ENCODE peak calls at places on chromosomes 11 and 22, in seven cellular contexts. P is AG04450, E is prostate gland, U is left ventricle myocardium inferior, R is heart left ventricle, X is H1, T is mammary epithelial cell. N is an unnamed sample. For H3K9me3, the result is how much of the 10 kb centered on the place peaks cover.

GRCh38 chr22:19571207-19571795 is 47.1 kb upstream of the CLDN5 start:
- DNase-seq in X (no peak), E (no peak), U (no peak), P (peak), T (no peak), R (no peak), N (no peak)

GRCh38 chr22:27730649-27731433 is 70.7 kb downstream of the MN1 start:
- DNase-seq in P (no peak), U (no peak), R (no peak), E (no peak), T (no peak), X (no peak), N (peak)

GRCh38 chr11:19705936-19706335 is 6.7 kb upstream of the NAV2 start:
- DNase-seq in X (no peak), U (no peak), E (no peak), T (no peak), R (no peak), P (no peak), N (no peak)

GRCh38 chr11:75032550-75032935 is 43.8 kb downstream of the NEU3 start:
- DNase-seq in T (no peak), P (no peak), E (no peak), R (no peak), U (no peak), X (no peak), N (no peak)

GRCh38 chr22:46107089-46107664 is 43.1 kb upstream of the PPARA start:
- DNase-seq in T (peak), X (no peak), P (no peak), R (peak), E (peak), U (no peak), N (peak)

GRCh38 chr11:72629266-72629665 is 45.0 kb downstream of the PDE2A start:
- DNase-seq in U (peak), T (no peak), P (no peak), R (peak), E (peak), X (no peak), N (no peak)

GRCh38 chr11:77642228-77642627 is 4.6 kb upstream of the CLNS1A start:
- DNase-seq in P (no peak), R (no peak), T (no peak), U (no peak), X (no peak), E (no peak), N (no peak)

GRCh38 chr11:15119826-15120225 is 5.1 kb downstream of the INSC start:
- DNase-seq in T (peak), X (no peak), E (no peak), R (no peak), P (no peak), U (no peak), N (no peak)

GRCh38 chr11:125923012-125923579 is 18.8 kb downstream of the DDX25 start:
- DNase-seq in R (peak), T (peak), E (peak), U (peak), P (peak), X (peak), N (peak)

GRCh38 chr11:72333657-72334056 is 89.7 kb upstream of the PHOX2A start:
- DNase-seq in X (peak), R (no peak), P (no peak), U (no peak), T (no peak), E (no peak), N (no peak)

GRCh38 chr11:304915-305833 is 2.4 kb upstream of the IFITM2 start:
- DNase-seq in X (no peak), P (peak), R (peak), T (peak), U (peak), E (peak), N (peak)

GRCh38 chr11:47768090-47768620 is 1.0 kb upstream of the FNBP4 start:
- DNase-seq in T (peak), E (peak), R (peak), U (peak), X (no peak), P (no peak), N (peak)

GRCh38 chr11:10657308-10658271 is 36.0 kb downstream of the IRAG1 start:
- DNase-seq in R (peak), X (no peak), U (no peak), E (no peak), P (peak), T (peak), N (no peak)

GRCh38 chr11:129611661-129612566 is 203.7 kb upstream of the TMEM45B start:
- DNase-seq in U (no peak), T (peak), P (no peak), X (no peak), R (no peak), E (peak), N (no peak)

GRCh38 chr11:125671561-125671960 is 9.1 kb downstream of the ACRV1 start:
- DNase-seq in T (no peak), R (no peak), X (no peak), E (no peak), P (no peak), U (no peak), N (no peak)

GRCh38 chr22:45164217-45165123 is 745 bp downstream of the NUP50 start:
- DNase-seq in T (peak), U (peak), R (peak), E (no peak), X (no peak), P (no peak), N (peak)

GRCh38 chr11:78586452-78587046 is 11.9 kb upstream of the NARS2 start:
- DNase-seq in X (no peak), T (no peak), U (no peak), E (no peak), P (no peak), R (no peak), N (no peak)

GRCh38 chr11:8765294-8765693 is 82.7 kb downstream of the RPL27A start:
- DNase-seq in X (no peak), R (no peak), E (no peak), P (peak), U (no peak), T (peak), N (no peak)

GRCh38 chr11:47946682-47947575 is 33.4 kb upstream of the PTPRJ start:
- DNase-seq in R (peak), U (peak), P (peak), X (no peak), T (peak), E (peak), N (peak)

GRCh38 chr11:1762537-1763302 is 1.0 kb downstream of the CTSD start:
- DNase-seq in R (peak), U (peak), E (peak), T (peak), X (no peak), P (no peak), N (peak)

GRCh38 chr11:124482362-124483147 is 37.1 kb upstream of the OR8B8 start:
- DNase-seq in X (no peak), P (no peak), R (no peak), E (no peak), U (no peak), T (no peak), N (no peak)

GRCh38 chr11:1126491-1126926 is 31.2 kb upstream of the MUC5AC start:
- DNase-seq in X (no peak), E (no peak), U (no peak), T (no peak), P (no peak), R (no peak), N (peak)

GRCh38 chr22:35348026-35348590 is 32.8 kb upstream of the HMOX1 start:
- DNase-seq in U (no peak), R (no peak), T (no peak), X (no peak), P (no peak), E (no peak), N (no peak)

GRCh38 chr11:12099132-12099873 is 11.1 kb upstream of the MICAL2 start:
- DNase-seq in U (no peak), T (no peak), R (no peak), X (no peak), P (no peak), E (no peak), N (no peak)

GRCh38 chr22:32745251-32745995 is 56.1 kb upstream of the TIMP3 start:
- DNase-seq in E (peak), P (no peak), U (peak), X (peak), R (peak), T (peak), N (no peak)

GRCh38 chr11:12266943-12267342 is 110.4 kb upstream of the PARVA start:
- DNase-seq in U (no peak), R (no peak), P (no peak), X (no peak), E (no peak), T (no peak), N (no peak)

GRCh38 chr11:113529606-113530005 is 54.4 kb upstream of the DRD2 start:
- DNase-seq in E (no peak), T (no peak), U (no peak), P (no peak), R (no peak), X (no peak), N (no peak)

GRCh38 chr11:103637250-103637649 is 399.2 kb upstream of the DDI1 start:
- DNase-seq in R (no peak), U (no peak), E (no peak), T (no peak), X (no peak), P (no peak), N (no peak)

GRCh38 chr11:125073616-125074483 is 10.7 kb downstream of the SLC37A2 start:
- DNase-seq in T (no peak), E (no peak), U (no peak), R (no peak), P (no peak), X (no peak), N (peak)

GRCh38 chr11:3367221-3367620 is 11.7 kb downstream of the ZNF195 start:
- DNase-seq in E (no peak), X (no peak), R (no peak), U (no peak), T (no peak), P (no peak), N (no peak)
- H3K9me3 ChIP-seq in E (under half), X (under half), R (under half), U (under half), T (under half), P (under half), N (under half)

GRCh38 chr22:42365337-42365865 is 66.8 kb downstream of the NFAM1 start:
- DNase-seq in R (no peak), X (no peak), P (no peak), U (no peak), T (no peak), E (no peak), N (no peak)

GRCh38 chr22:42365942-42366660 is 66.1 kb downstream of the NFAM1 start:
- DNase-seq in T (no peak), X (no peak), P (no peak), E (no peak), U (no peak), R (no peak), N (no peak)

GRCh38 chr22:42364641-42365336 is 67.4 kb downstream of the NFAM1 start:
- DNase-seq in E (no peak), R (no peak), P (no peak), X (no peak), T (no peak), U (peak), N (no peak)

GRCh38 chr22:42361523-42361922 is 70.7 kb downstream of the NFAM1 start:
- DNase-seq in P (no peak), E (no peak), X (no peak), T (no peak), R (no peak), U (no peak), N (no peak)

DNA sequence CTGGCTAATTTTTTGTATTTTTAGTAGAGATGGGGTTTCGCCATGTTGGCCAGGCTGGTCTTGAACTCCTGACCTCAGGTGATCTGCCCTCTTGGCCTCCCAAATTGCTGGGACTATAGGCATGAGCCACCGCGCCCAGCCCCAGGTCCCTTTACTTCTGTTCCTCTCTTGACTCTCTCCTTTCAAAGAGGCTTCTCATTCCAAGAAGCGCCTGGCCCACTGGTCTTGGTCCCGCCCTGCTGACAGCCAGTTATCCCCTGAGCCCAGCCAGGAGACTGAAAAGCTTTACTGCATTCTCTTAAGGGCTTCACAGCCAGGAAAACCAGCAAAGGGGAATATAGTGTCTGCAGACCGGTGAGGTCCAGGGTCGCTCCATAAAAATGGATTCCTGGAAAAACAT is 68.4 kb downstream of the NFAM1 start:
- DNase-seq in X (no peak), T (no peak), U (no peak), P (no peak), E (no peak), R (no peak), N (no peak)
- H3K9me3 ChIP-seq in X (under half), T (under half), U (under half), P (under half), E (under half), R (under half), N (under half)

DNA sequence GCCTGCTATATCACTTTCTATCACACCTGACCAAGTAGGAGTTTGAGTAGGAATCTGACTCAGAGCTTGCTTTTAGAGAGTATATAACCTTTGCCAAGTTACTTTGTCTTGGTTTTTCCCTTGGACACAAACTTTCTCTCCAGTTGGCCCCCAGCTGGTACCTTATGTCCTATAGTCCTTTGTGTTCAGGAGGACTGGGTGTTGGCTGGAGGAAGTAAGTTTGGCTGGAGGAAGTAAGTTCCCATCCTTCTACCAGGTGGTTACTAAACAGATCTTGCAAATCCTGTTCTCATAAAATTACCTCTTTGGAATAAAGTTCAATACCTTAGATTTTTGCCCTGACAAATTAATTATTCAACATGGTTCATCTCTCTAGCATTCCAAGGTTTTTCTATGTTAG is 37.2 kb downstream of the SPON1 start:
- DNase-seq in E (no peak), P (no peak), R (no peak), X (no peak), U (no peak), T (no peak), N (no peak)
- H3K9me3 ChIP-seq in E (under half), P (under half), R (under half), X (under half), U (under half), T (under half), N (under half)

GRCh38 chr22:47355388-47355725 is 592.9 kb downstream of the TBC1D22A start:
- DNase-seq in P (no peak), E (no peak), U (no peak), X (no peak), R (no peak), T (no peak), N (no peak)

GRCh38 chr22:47351836-47352579 is 589.6 kb downstream of the TBC1D22A start:
- DNase-seq in R (no peak), U (no peak), P (no peak), T (no peak), X (no peak), E (no peak), N (no peak)

GRCh38 chr22:47355776-47356432 is 593.5 kb downstream of the TBC1D22A start:
- DNase-seq in E (no peak), P (no peak), U (no peak), R (no peak), X (no peak), T (no peak), N (no peak)

GRCh38 chr22:47354668-47355387 is 592.4 kb downstream of the TBC1D22A start:
- DNase-seq in P (no peak), U (no peak), R (no peak), X (no peak), E (no peak), T (no peak), N (no peak)

DNA sequence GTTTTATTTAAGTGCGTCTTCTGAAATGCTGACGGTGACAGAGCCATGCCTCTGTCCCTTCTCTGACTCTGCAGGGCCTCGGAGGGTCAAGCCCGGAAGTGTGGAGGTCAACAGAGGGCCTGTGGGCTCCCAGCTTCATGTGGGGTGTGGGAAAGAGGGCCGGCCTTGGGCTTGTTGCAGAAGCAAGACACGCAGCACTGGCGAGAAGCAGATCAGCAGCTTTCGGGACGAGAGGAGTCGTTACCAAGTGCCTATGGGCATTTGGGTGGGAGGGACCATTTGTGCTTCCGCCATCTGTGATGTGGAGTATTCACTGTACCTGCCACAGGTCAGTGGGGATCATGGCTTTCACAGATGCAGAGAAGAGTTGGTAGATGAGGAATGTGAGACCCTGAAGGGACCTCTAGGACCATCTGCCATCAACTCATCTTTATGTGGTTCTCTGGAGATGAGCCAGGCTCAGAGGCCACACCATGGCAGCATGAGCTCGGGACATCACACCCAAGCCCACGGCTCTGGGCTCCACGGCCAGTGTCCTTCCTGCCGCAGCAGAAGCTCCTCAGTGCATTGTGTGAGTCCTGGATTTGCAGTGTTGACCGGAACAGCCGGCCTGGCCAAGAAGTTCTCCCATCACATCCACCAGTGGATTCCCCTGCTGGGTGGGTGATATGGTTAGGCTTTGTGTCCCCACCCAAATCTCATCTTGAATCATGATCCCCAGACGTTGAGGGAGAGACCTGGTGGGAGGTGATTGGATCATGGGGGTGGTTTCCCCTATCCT is 590.7 kb downstream of the TBC1D22A start:
- DNase-seq in R (no peak), U (no peak), T (no peak), P (no peak), E (no peak), X (no peak), N (no peak)
- H3K9me3 ChIP-seq in R (under half), U (under half), T (under half), P (under half), E (under half), X (half or more), N (under half)

GRCh38 chr22:40009231-40009769 is 14.5 kb downstream of the FAM83F start:
- DNase-seq in U (no peak), T (peak), X (no peak), R (no peak), E (peak), P (no peak), N (no peak)

GRCh38 chr22:40007826-40008710 is 13.3 kb downstream of the FAM83F start:
- DNase-seq in E (no peak), U (no peak), P (no peak), R (no peak), X (no peak), T (no peak), N (no peak)

GRCh38 chr22:40010752-40011145 is 16.0 kb downstream of the FAM83F start:
- DNase-seq in U (no peak), E (no peak), R (no peak), T (no peak), P (no peak), X (no peak), N (no peak)

GRCh38 chr22:40008726-40009125 is 14.0 kb downstream of the FAM83F start:
- DNase-seq in P (no peak), E (no peak), R (no peak), X (no peak), T (peak), U (no peak), N (no peak)

DNA sequence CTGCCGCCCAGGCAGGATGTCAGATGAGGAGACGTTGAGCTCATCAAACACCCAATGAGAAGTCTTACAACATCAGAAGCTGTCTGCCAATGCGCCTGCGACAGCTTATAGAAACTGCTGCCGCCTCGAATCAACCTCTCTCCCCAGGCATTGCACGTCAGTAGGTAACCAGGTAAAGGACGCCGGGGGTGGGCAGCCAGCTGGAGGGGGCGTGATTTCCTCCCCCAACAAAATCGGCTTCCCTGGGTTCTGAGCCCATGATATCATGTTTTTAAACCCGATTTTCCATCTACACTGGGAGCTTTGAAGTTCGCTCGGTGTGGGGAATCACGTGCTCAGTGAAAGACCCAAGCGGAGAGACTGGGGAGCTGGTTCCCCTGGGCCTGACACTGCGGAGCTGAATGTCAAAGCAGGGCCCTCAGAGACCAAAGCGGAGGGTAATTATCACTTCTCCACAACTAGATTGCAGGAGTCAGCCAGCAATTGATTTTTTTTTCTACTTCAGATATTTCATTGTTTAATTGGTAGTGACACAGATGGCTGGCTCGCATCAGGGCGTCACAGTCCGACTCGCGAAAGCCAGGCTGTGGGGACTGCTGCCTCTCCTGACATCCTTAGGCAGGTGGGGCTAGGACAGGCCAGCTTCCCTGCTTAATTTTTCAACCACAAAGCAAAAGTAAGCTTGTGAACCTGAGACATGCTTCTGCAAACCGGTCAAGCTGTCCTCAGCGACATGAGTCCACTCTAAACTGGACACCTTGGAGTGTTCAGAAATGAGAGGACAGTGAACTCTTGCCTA is 15.4 kb downstream of the FAM83F start:
- DNase-seq in E (no peak), R (no peak), P (no peak), X (no peak), U (no peak), T (no peak), N (no peak)
- H3K9me3 ChIP-seq in E (under half), R (under half), P (under half), X (under half), U (under half), T (under half), N (under half)

GRCh38 chr11:134611537-134611936 is 199.5 kb upstream of the B3GAT1 start:
- DNase-seq in P (no peak), T (no peak), U (no peak), R (no peak), E (no peak), X (no peak), N (no peak)
- H3K9me3 ChIP-seq in P (half or more), T (under half), U (under half), R (under half), E (under half), X (under half), N (under half)

DNA sequence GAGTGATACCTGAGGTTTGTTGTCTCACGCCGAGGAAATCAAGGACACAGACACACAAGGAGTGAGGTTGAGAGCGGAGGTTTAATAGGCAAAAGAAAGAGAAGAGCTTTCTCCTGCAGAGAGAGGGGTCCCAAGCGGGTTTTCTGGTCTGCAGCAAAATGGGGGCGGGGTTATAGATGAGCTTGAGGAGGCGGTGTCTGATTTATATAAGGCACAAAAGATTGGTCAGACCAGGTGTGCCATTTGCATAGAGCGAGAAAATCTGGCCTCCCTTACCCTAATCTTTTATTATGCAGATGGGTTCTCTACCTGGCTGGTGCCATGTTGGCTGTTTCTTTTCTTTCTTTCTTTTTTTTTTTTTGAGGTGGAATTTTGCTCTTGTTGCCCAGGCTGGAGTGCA is 11.8 kb downstream of the C11orf96 start:
- DNase-seq in P (no peak), T (no peak), R (no peak), U (no peak), X (no peak), E (no peak), N (no peak)
- H3K9me3 ChIP-seq in P (under half), T (under half), R (under half), U (under half), X (under half), E (under half), N (under half)

GRCh38 chr11:106218096-106218495 is 140.6 kb downstream of the AASDHPPT start:
- DNase-seq in R (no peak), X (no peak), E (no peak), P (no peak), U (no peak), T (no peak), N (no peak)
- H3K9me3 ChIP-seq in R (under half), X (under half), E (under half), P (under half), U (under half), T (under half), N (under half)

N was measured in upper lobe of right lung.